ENCODE peak calls at places on chromosomes 5 and 9, in nine cellular contexts. One of them, this sample, is unnamed.

GRCh38 chr5:124572973-124573372 is 173.5 kb downstream of the ZNF608 start:
- DNase-seq in transverse colon: no peak
- DNase-seq in colonic mucosa: no peak
- DNase-seq in tibial artery: no peak
- DNase-seq in fibroblast of lung: no peak
- DNase-seq in suprapubic skin: no peak
- DNase-seq in brain microvascular endothelial cell: no peak
- DNase-seq in lung: no peak
- DNase-seq in K562: no peak
- DNase-seq in this sample: no peak

GRCh38 chr9:133428579-133429215 is 6.5 kb downstream of the ADAMTS13 start:
- DNase-seq in transverse colon: peak
- DNase-seq in colonic mucosa: peak
- DNase-seq in tibial artery: no peak
- DNase-seq in fibroblast of lung: no peak
- DNase-seq in suprapubic skin: no peak
- DNase-seq in brain microvascular endothelial cell: no peak
- DNase-seq in lung: no peak
- DNase-seq in K562: peak
- DNase-seq in this sample: no peak

GRCh38 chr9:135591491-135592330 is 30.2 kb downstream of the PAEP start:
- DNase-seq in transverse colon: no peak
- DNase-seq in colonic mucosa: no peak
- DNase-seq in tibial artery: no peak
- DNase-seq in fibroblast of lung: no peak
- DNase-seq in suprapubic skin: no peak
- DNase-seq in brain microvascular endothelial cell: no peak
- DNase-seq in lung: no peak
- DNase-seq in K562: no peak
- DNase-seq in this sample: peak

GRCh38 chr5:35183243-35183955 is 46.9 kb downstream of the PRLR start:
- DNase-seq in transverse colon: peak
- DNase-seq in colonic mucosa: peak
- DNase-seq in tibial artery: peak
- DNase-seq in fibroblast of lung: peak
- DNase-seq in suprapubic skin: no peak
- DNase-seq in brain microvascular endothelial cell: peak
- DNase-seq in lung: peak
- DNase-seq in K562: peak
- DNase-seq in this sample: peak

GRCh38 chr5:173242675-173243085 is 7.7 kb upstream of the NKX2-5 start:
- DNase-seq in transverse colon: no peak
- DNase-seq in colonic mucosa: no peak
- DNase-seq in tibial artery: no peak
- DNase-seq in fibroblast of lung: no peak
- DNase-seq in suprapubic skin: peak
- DNase-seq in brain microvascular endothelial cell: no peak
- DNase-seq in lung: no peak
- DNase-seq in K562: no peak
- DNase-seq in this sample: no peak

GRCh38 chr9:109574061-109574882 is 76.2 kb upstream of the PTPN3 start:
- DNase-seq in transverse colon: no peak
- DNase-seq in colonic mucosa: peak
- DNase-seq in tibial artery: no peak
- DNase-seq in fibroblast of lung: peak
- DNase-seq in suprapubic skin: no peak
- DNase-seq in brain microvascular endothelial cell: peak
- DNase-seq in lung: peak
- DNase-seq in K562: peak
- DNase-seq in this sample: no peak

GRCh38 chr5:124995451-124995850 is 249.0 kb upstream of the ZNF608 start:
- DNase-seq in transverse colon: no peak
- DNase-seq in colonic mucosa: no peak
- DNase-seq in tibial artery: no peak
- DNase-seq in fibroblast of lung: peak
- DNase-seq in suprapubic skin: no peak
- DNase-seq in brain microvascular endothelial cell: peak
- DNase-seq in lung: no peak
- DNase-seq in K562: no peak
- DNase-seq in this sample: no peak

GRCh38 chr9:33227013-33227398 is 13.0 kb upstream of the SPINK4 start:
- DNase-seq in transverse colon: peak
- DNase-seq in colonic mucosa: no peak
- DNase-seq in tibial artery: peak
- DNase-seq in fibroblast of lung: no peak
- DNase-seq in suprapubic skin: no peak
- DNase-seq in brain microvascular endothelial cell: no peak
- DNase-seq in lung: no peak
- DNase-seq in K562: no peak
- DNase-seq in this sample: no peak

GRCh38 chr5:78615697-78616096 is 32.9 kb downstream of the LHFPL2 start:
- DNase-seq in transverse colon: no peak
- DNase-seq in colonic mucosa: no peak
- DNase-seq in tibial artery: no peak
- DNase-seq in fibroblast of lung: peak
- DNase-seq in suprapubic skin: no peak
- DNase-seq in brain microvascular endothelial cell: no peak
- DNase-seq in lung: no peak
- DNase-seq in K562: peak
- DNase-seq in this sample: no peak

GRCh38 chr9:98727428-98727827 is 18.7 kb upstream of the GABBR2 start:
- DNase-seq in transverse colon: no peak
- DNase-seq in colonic mucosa: no peak
- DNase-seq in tibial artery: no peak
- DNase-seq in fibroblast of lung: no peak
- DNase-seq in suprapubic skin: no peak
- DNase-seq in brain microvascular endothelial cell: no peak
- DNase-seq in lung: no peak
- DNase-seq in K562: no peak
- DNase-seq in this sample: no peak

GRCh38 chr9:115673599-115673998 is 480.0 kb upstream of the PAPPA start:
- DNase-seq in transverse colon: no peak
- DNase-seq in colonic mucosa: no peak
- DNase-seq in tibial artery: peak
- DNase-seq in fibroblast of lung: peak
- DNase-seq in suprapubic skin: no peak
- DNase-seq in brain microvascular endothelial cell: peak
- DNase-seq in lung: no peak
- DNase-seq in K562: no peak
- DNase-seq in this sample: no peak

GRCh38 chr9:100090880-100091279 is 7.9 kb downstream of the ERP44 start:
- DNase-seq in transverse colon: no peak
- DNase-seq in colonic mucosa: no peak
- DNase-seq in tibial artery: no peak
- DNase-seq in fibroblast of lung: no peak
- DNase-seq in suprapubic skin: no peak
- DNase-seq in brain microvascular endothelial cell: no peak
- DNase-seq in lung: no peak
- DNase-seq in K562: no peak
- DNase-seq in this sample: no peak

GRCh38 chr5:25330721-25331120 is 685.9 kb upstream of the CDH10 start:
- DNase-seq in transverse colon: no peak
- DNase-seq in colonic mucosa: no peak
- DNase-seq in tibial artery: no peak
- DNase-seq in fibroblast of lung: no peak
- DNase-seq in suprapubic skin: no peak
- DNase-seq in brain microvascular endothelial cell: no peak
- DNase-seq in lung: no peak
- DNase-seq in K562: no peak
- DNase-seq in this sample: no peak

GRCh38 chr9:126431112-126431742 is 104.6 kb downstream of the MVB12B start:
- DNase-seq in transverse colon: no peak
- DNase-seq in colonic mucosa: no peak
- DNase-seq in tibial artery: no peak
- DNase-seq in fibroblast of lung: no peak
- DNase-seq in suprapubic skin: no peak
- DNase-seq in brain microvascular endothelial cell: no peak
- DNase-seq in lung: no peak
- DNase-seq in K562: no peak
- DNase-seq in this sample: peak

GRCh38 chr9:68416891-68417570 is 60.6 kb downstream of the PGM5 start:
- DNase-seq in transverse colon: no peak
- DNase-seq in colonic mucosa: no peak
- DNase-seq in tibial artery: no peak
- DNase-seq in fibroblast of lung: no peak
- DNase-seq in suprapubic skin: no peak
- DNase-seq in brain microvascular endothelial cell: no peak
- DNase-seq in lung: no peak
- DNase-seq in K562: peak
- DNase-seq in this sample: no peak

GRCh38 chr9:35864695-35865255 is 5.4 kb downstream of the OR13J1 start:
- DNase-seq in transverse colon: no peak
- DNase-seq in colonic mucosa: no peak
- DNase-seq in tibial artery: no peak
- DNase-seq in fibroblast of lung: no peak
- DNase-seq in suprapubic skin: no peak
- DNase-seq in brain microvascular endothelial cell: no peak
- DNase-seq in lung: no peak
- DNase-seq in K562: no peak
- DNase-seq in this sample: no peak
- H3K4me3 ChIP-seq in transverse colon: no peak
- H3K4me3 ChIP-seq in colonic mucosa: no peak
- H3K4me3 ChIP-seq in tibial artery: no peak
- H3K4me3 ChIP-seq in fibroblast of lung: no peak
- H3K4me3 ChIP-seq in suprapubic skin: no peak
- H3K4me3 ChIP-seq in brain microvascular endothelial cell: no peak
- H3K4me3 ChIP-seq in lung: no peak
- H3K4me3 ChIP-seq in K562: no peak
- H3K4me3 ChIP-seq in this sample: no peak

DNA sequence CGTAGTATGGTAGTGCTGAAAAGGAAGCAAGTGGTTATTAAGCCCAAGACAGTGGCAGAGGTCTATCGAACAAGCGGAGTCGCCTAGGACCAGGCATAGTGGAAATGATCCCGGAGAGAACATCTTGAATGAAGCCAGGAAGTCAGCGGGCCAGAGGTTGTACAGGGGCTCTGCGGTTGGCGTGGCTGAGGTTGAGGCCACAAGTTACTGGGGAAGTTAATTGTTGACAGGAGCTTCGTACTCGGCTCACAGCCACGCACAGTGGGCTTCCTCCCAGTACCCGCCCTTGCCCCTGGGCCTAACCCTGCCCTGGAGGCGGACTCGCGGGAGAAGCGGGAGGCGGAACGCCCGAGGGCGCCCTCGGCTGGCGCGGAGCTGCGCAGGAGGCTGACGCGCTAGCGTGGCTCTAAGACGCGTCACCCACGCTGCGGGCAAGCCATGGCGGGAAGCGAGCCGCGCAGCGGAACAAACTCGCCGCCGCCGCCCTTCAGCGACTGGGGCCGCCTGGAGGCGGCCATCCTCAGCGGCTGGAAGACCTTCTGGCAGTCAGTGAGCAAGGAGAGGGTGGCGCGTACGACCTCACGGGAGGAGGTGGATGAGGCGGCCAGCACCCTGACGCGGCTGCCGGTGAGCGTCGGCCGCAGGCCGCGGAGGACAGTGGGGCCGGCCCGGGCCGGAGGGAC is at the start of gene FBXO4:
- DNase-seq in transverse colon: peak
- DNase-seq in colonic mucosa: peak
- DNase-seq in tibial artery: peak
- DNase-seq in fibroblast of lung: peak
- DNase-seq in suprapubic skin: peak
- DNase-seq in brain microvascular endothelial cell: peak
- DNase-seq in lung: peak
- DNase-seq in K562: peak
- DNase-seq in this sample: no peak
- H3K27ac ChIP-seq in transverse colon: peak
- H3K27ac ChIP-seq in colonic mucosa: peak
- H3K27ac ChIP-seq in tibial artery: peak
- H3K27ac ChIP-seq in fibroblast of lung: peak
- H3K27ac ChIP-seq in suprapubic skin: peak
- H3K27ac ChIP-seq in brain microvascular endothelial cell: peak
- H3K27ac ChIP-seq in lung: peak
- H3K27ac ChIP-seq in K562: peak
- H3K27ac ChIP-seq in this sample: peak

DNA sequence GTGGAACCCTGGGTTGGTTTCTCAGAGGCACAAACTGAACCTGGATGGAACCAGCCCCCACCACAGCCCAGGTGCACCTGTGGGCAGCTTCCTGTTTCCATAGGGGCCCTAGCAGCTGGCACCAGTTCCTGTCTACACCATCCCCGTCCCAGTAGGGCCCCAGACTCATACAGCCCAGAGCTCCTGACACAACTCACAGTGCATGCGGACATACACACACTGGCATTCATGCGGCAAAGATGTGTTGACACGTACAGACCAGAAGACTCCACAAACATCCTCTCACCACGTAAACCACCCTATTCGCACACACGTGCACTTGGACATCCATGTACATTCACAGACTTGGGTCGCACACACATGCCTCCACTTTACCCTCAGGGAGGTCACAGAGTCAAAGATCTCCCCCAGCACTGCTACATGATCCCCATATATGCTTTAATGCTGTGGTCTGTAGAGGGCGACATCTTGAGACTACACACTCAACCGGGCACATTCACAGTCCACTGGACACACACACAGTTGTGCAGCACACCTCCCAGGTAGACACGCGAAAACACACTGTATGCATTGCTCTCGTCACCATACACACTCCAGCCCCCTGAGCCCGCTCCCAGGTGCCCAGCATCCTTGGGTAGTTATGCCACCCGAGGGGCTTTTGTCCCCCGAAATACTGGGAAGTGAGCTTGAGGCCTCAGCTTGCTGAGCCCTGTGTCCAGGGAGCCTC is 22.4 kb downstream of the CXXC5 start:
- DNase-seq in transverse colon: peak
- DNase-seq in colonic mucosa: no peak
- DNase-seq in tibial artery: no peak
- DNase-seq in fibroblast of lung: peak
- DNase-seq in suprapubic skin: no peak
- DNase-seq in brain microvascular endothelial cell: no peak
- DNase-seq in lung: no peak
- DNase-seq in K562: no peak
- DNase-seq in this sample: no peak
- TF ChIP-seq CTCF in transverse colon: no peak
- TF ChIP-seq CTCF in colonic mucosa: no peak
- TF ChIP-seq CTCF in tibial artery: no peak
- TF ChIP-seq CTCF in fibroblast of lung: peak
- TF ChIP-seq CTCF in suprapubic skin: no peak
- TF ChIP-seq CTCF in brain microvascular endothelial cell: peak
- TF ChIP-seq CTCF in lung: no peak
- TF ChIP-seq CTCF in K562: peak
- TF ChIP-seq CTCF in this sample: no peak

GRCh38 chr5:9587135-9587534 is 41.3 kb upstream of the SEMA5A start:
- DNase-seq in transverse colon: no peak
- DNase-seq in colonic mucosa: no peak
- DNase-seq in tibial artery: no peak
- DNase-seq in fibroblast of lung: no peak
- DNase-seq in suprapubic skin: no peak
- DNase-seq in brain microvascular endothelial cell: no peak
- DNase-seq in lung: no peak
- DNase-seq in K562: no peak
- DNase-seq in this sample: no peak

GRCh38 chr5:9582406-9582805 is 36.5 kb upstream of the SEMA5A start:
- DNase-seq in transverse colon: no peak
- DNase-seq in colonic mucosa: no peak
- DNase-seq in tibial artery: no peak
- DNase-seq in fibroblast of lung: no peak
- DNase-seq in suprapubic skin: no peak
- DNase-seq in brain microvascular endothelial cell: no peak
- DNase-seq in lung: no peak
- DNase-seq in K562: no peak
- DNase-seq in this sample: no peak

GRCh38 chr5:9589049-9589835 is 40.9 kb downstream of the TAS2R1 start:
- DNase-seq in transverse colon: no peak
- DNase-seq in colonic mucosa: no peak
- DNase-seq in tibial artery: no peak
- DNase-seq in fibroblast of lung: no peak
- DNase-seq in suprapubic skin: no peak
- DNase-seq in brain microvascular endothelial cell: no peak
- DNase-seq in lung: no peak
- DNase-seq in K562: no peak
- DNase-seq in this sample: no peak

GRCh38 chr5:9588254-9588653 is 41.9 kb downstream of the TAS2R1 start:
- DNase-seq in transverse colon: no peak
- DNase-seq in colonic mucosa: no peak
- DNase-seq in tibial artery: no peak
- DNase-seq in fibroblast of lung: no peak
- DNase-seq in suprapubic skin: no peak
- DNase-seq in brain microvascular endothelial cell: no peak
- DNase-seq in lung: no peak
- DNase-seq in K562: no peak
- DNase-seq in this sample: no peak
- H3K4me3 ChIP-seq in transverse colon: no peak
- H3K4me3 ChIP-seq in colonic mucosa: no peak
- H3K4me3 ChIP-seq in tibial artery: no peak
- H3K4me3 ChIP-seq in fibroblast of lung: no peak
- H3K4me3 ChIP-seq in suprapubic skin: no peak
- H3K4me3 ChIP-seq in brain microvascular endothelial cell: no peak
- H3K4me3 ChIP-seq in lung: no peak
- H3K4me3 ChIP-seq in K562: no peak
- H3K4me3 ChIP-seq in this sample: no peak